ENCODE peak calls at places on chromosomes 6 and 20, in eight cellular contexts. One of them, this sample, is unnamed.

GRCh38 chr6:25962368-25963127 is at the start of gene TRIM38:
- DNase-seq in astrocyte of the spinal cord: peak
- DNase-seq in body of pancreas: peak
- DNase-seq in NB4: peak
- DNase-seq in endothelial cell: peak
- DNase-seq in A549: peak
- DNase-seq in left ventricle myocardium inferior: peak
- DNase-seq in neural crest cell: no peak
- DNase-seq in this sample: peak

GRCh38 chr6:37517411-37517812 is 17.7 kb upstream of the CCDC167 start:
- DNase-seq in endothelial cell: no peak
- DNase-seq in NB4: peak
- DNase-seq in neural crest cell: no peak
- DNase-seq in astrocyte of the spinal cord: no peak
- DNase-seq in body of pancreas: no peak
- DNase-seq in left ventricle myocardium inferior: no peak
- DNase-seq in A549: no peak
- DNase-seq in this sample: no peak

GRCh38 chr6:17012421-17013225 is 89.2 kb upstream of the STMND1 start:
- DNase-seq in NB4: no peak
- DNase-seq in A549: no peak
- DNase-seq in astrocyte of the spinal cord: peak
- DNase-seq in neural crest cell: no peak
- DNase-seq in left ventricle myocardium inferior: no peak
- DNase-seq in body of pancreas: no peak
- DNase-seq in endothelial cell: peak
- DNase-seq in this sample: no peak

GRCh38 chr20:51388227-51388626 is 154.3 kb downstream of the NFATC2 start:
- DNase-seq in NB4: no peak
- DNase-seq in A549: peak
- DNase-seq in left ventricle myocardium inferior: no peak
- DNase-seq in astrocyte of the spinal cord: peak
- DNase-seq in endothelial cell: no peak
- DNase-seq in neural crest cell: no peak
- DNase-seq in body of pancreas: no peak
- DNase-seq in this sample: no peak

GRCh38 chr6:168043848-168044415 is 35.1 kb downstream of the FRMD1 start:
- DNase-seq in astrocyte of the spinal cord: no peak
- DNase-seq in body of pancreas: no peak
- DNase-seq in left ventricle myocardium inferior: no peak
- DNase-seq in endothelial cell: no peak
- DNase-seq in neural crest cell: no peak
- DNase-seq in NB4: no peak
- DNase-seq in A549: no peak
- DNase-seq in this sample: no peak

GRCh38 chr6:16704706-16705402 is 56.4 kb downstream of the ATXN1 start:
- DNase-seq in A549: no peak
- DNase-seq in NB4: peak
- DNase-seq in endothelial cell: no peak
- DNase-seq in neural crest cell: no peak
- DNase-seq in left ventricle myocardium inferior: no peak
- DNase-seq in body of pancreas: no peak
- DNase-seq in astrocyte of the spinal cord: peak
- DNase-seq in this sample: no peak

GRCh38 chr6:162778603-162779002 is 50.8 kb downstream of the PACRG start:
- DNase-seq in endothelial cell: no peak
- DNase-seq in body of pancreas: no peak
- DNase-seq in A549: no peak
- DNase-seq in neural crest cell: no peak
- DNase-seq in NB4: no peak
- DNase-seq in left ventricle myocardium inferior: no peak
- DNase-seq in astrocyte of the spinal cord: no peak
- DNase-seq in this sample: no peak

GRCh38 chr6:34298941-34299340 is 50.1 kb upstream of the SMIM29 start:
- DNase-seq in astrocyte of the spinal cord: no peak
- DNase-seq in body of pancreas: no peak
- DNase-seq in neural crest cell: no peak
- DNase-seq in endothelial cell: no peak
- DNase-seq in left ventricle myocardium inferior: no peak
- DNase-seq in NB4: no peak
- DNase-seq in A549: no peak
- DNase-seq in this sample: no peak

GRCh38 chr6:116144590-116144989 is 18.7 kb upstream of the COL10A1 start:
- DNase-seq in neural crest cell: no peak
- DNase-seq in body of pancreas: no peak
- DNase-seq in endothelial cell: no peak
- DNase-seq in left ventricle myocardium inferior: no peak
- DNase-seq in NB4: peak
- DNase-seq in astrocyte of the spinal cord: peak
- DNase-seq in A549: no peak
- DNase-seq in this sample: no peak

GRCh38 chr20:45423700-45424099 is 7.8 kb downstream of the PIGT start:
- DNase-seq in A549: no peak
- DNase-seq in endothelial cell: no peak
- DNase-seq in left ventricle myocardium inferior: no peak
- DNase-seq in astrocyte of the spinal cord: no peak
- DNase-seq in neural crest cell: no peak
- DNase-seq in NB4: no peak
- DNase-seq in body of pancreas: no peak
- DNase-seq in this sample: no peak

GRCh38 chr20:41318271-41318649 is 729 bp upstream of the ZHX3 start:
- DNase-seq in left ventricle myocardium inferior: no peak
- DNase-seq in body of pancreas: no peak
- DNase-seq in neural crest cell: no peak
- DNase-seq in A549: no peak
- DNase-seq in endothelial cell: no peak
- DNase-seq in astrocyte of the spinal cord: peak
- DNase-seq in NB4: no peak
- DNase-seq in this sample: no peak

GRCh38 chr6:133671376-133671775 is 217.5 kb upstream of the TCF21 start:
- DNase-seq in astrocyte of the spinal cord: no peak
- DNase-seq in left ventricle myocardium inferior: no peak
- DNase-seq in endothelial cell: no peak
- DNase-seq in NB4: no peak
- DNase-seq in neural crest cell: no peak
- DNase-seq in A549: no peak
- DNase-seq in body of pancreas: no peak
- DNase-seq in this sample: no peak

GRCh38 chr20:44224651-44225050 is 14.1 kb upstream of the OSER1 start:
- DNase-seq in left ventricle myocardium inferior: no peak
- DNase-seq in A549: no peak
- DNase-seq in endothelial cell: no peak
- DNase-seq in neural crest cell: no peak
- DNase-seq in NB4: no peak
- DNase-seq in astrocyte of the spinal cord: no peak
- DNase-seq in body of pancreas: no peak
- DNase-seq in this sample: no peak

GRCh38 chr6:168212322-168212721 is 107.3 kb downstream of the DACT2 start:
- DNase-seq in neural crest cell: no peak
- DNase-seq in NB4: no peak
- DNase-seq in endothelial cell: no peak
- DNase-seq in astrocyte of the spinal cord: no peak
- DNase-seq in A549: no peak
- DNase-seq in body of pancreas: no peak
- DNase-seq in left ventricle myocardium inferior: no peak
- DNase-seq in this sample: no peak

GRCh38 chr20:35942243-35942642 is 12.1 kb downstream of the SCAND1 start:
- DNase-seq in left ventricle myocardium inferior: no peak
- DNase-seq in neural crest cell: no peak
- DNase-seq in body of pancreas: no peak
- DNase-seq in NB4: peak
- DNase-seq in astrocyte of the spinal cord: no peak
- DNase-seq in endothelial cell: no peak
- DNase-seq in A549: no peak
- DNase-seq in this sample: no peak

GRCh38 chr20:35950093-35950492 is 4.2 kb downstream of the SCAND1 start:
- DNase-seq in body of pancreas: no peak
- DNase-seq in A549: no peak
- DNase-seq in NB4: no peak
- DNase-seq in endothelial cell: no peak
- DNase-seq in astrocyte of the spinal cord: no peak
- DNase-seq in neural crest cell: no peak
- DNase-seq in left ventricle myocardium inferior: no peak
- DNase-seq in this sample: no peak

GRCh38 chr20:35944189-35944588 is 10.1 kb downstream of the SCAND1 start:
- DNase-seq in neural crest cell: no peak
- DNase-seq in left ventricle myocardium inferior: no peak
- DNase-seq in A549: no peak
- DNase-seq in endothelial cell: no peak
- DNase-seq in NB4: no peak
- DNase-seq in astrocyte of the spinal cord: no peak
- DNase-seq in body of pancreas: no peak
- DNase-seq in this sample: no peak

GRCh38 chr20:35947907-35948306 is 6.4 kb downstream of the SCAND1 start:
- DNase-seq in NB4: no peak
- DNase-seq in A549: no peak
- DNase-seq in astrocyte of the spinal cord: peak
- DNase-seq in endothelial cell: no peak
- DNase-seq in neural crest cell: no peak
- DNase-seq in body of pancreas: no peak
- DNase-seq in left ventricle myocardium inferior: no peak
- DNase-seq in this sample: no peak

GRCh38 chr20:35947489-35947888 is 6.8 kb downstream of the SCAND1 start:
- DNase-seq in A549: peak
- DNase-seq in endothelial cell: peak
- DNase-seq in astrocyte of the spinal cord: no peak
- DNase-seq in NB4: peak
- DNase-seq in left ventricle myocardium inferior: no peak
- DNase-seq in body of pancreas: peak
- DNase-seq in neural crest cell: no peak
- DNase-seq in this sample: no peak
- TF ChIP-seq CTCF in A549: peak
- TF ChIP-seq CTCF in endothelial cell: peak
- TF ChIP-seq CTCF in astrocyte of the spinal cord: peak
- TF ChIP-seq CTCF in NB4: peak
- TF ChIP-seq CTCF in left ventricle myocardium inferior: peak
- TF ChIP-seq CTCF in body of pancreas: no peak
- TF ChIP-seq CTCF in neural crest cell: peak
- TF ChIP-seq CTCF in this sample: no peak

DNA sequence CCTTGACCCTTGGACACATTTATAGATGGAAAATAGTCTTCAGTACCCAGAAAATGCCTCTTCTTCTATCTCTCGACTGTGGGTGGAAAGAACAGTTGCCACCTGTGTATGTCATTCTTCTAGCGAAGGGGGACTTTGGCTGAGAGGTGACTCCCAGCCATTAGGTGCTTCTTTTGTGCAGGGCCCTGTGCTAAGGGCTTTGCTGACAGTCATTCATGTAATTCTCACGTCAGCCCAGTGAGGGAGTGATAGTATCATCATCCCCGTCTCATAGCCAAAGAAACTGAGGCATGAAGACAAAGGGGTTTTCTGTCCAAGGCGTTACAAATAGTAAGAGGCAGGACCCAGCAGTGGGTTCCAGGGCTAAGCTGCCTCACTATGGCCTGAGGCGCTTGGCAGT is 160.8 kb downstream of the SCML4 start:
- DNase-seq in neural crest cell: no peak
- DNase-seq in left ventricle myocardium inferior: no peak
- DNase-seq in astrocyte of the spinal cord: no peak
- DNase-seq in body of pancreas: no peak
- DNase-seq in endothelial cell: no peak
- DNase-seq in NB4: no peak
- DNase-seq in A549: no peak
- DNase-seq in this sample: no peak
- TF ChIP-seq CTCF in neural crest cell: no peak
- TF ChIP-seq CTCF in left ventricle myocardium inferior: no peak
- TF ChIP-seq CTCF in astrocyte of the spinal cord: no peak
- TF ChIP-seq CTCF in body of pancreas: no peak
- TF ChIP-seq CTCF in endothelial cell: no peak
- TF ChIP-seq CTCF in NB4: no peak
- TF ChIP-seq CTCF in A549: no peak
- TF ChIP-seq CTCF in this sample: no peak

GRCh38 chr20:2026514-2026913 is 32.7 kb upstream of the PDYN start:
- DNase-seq in neural crest cell: no peak
- DNase-seq in body of pancreas: no peak
- DNase-seq in left ventricle myocardium inferior: no peak
- DNase-seq in astrocyte of the spinal cord: no peak
- DNase-seq in A549: no peak
- DNase-seq in endothelial cell: no peak
- DNase-seq in NB4: peak
- DNase-seq in this sample: no peak

GRCh38 chr20:2022163-2022562 is 28.3 kb upstream of the PDYN start:
- DNase-seq in NB4: peak
- DNase-seq in body of pancreas: no peak
- DNase-seq in left ventricle myocardium inferior: no peak
- DNase-seq in neural crest cell: no peak
- DNase-seq in A549: no peak
- DNase-seq in endothelial cell: no peak
- DNase-seq in astrocyte of the spinal cord: no peak
- DNase-seq in this sample: no peak

GRCh38 chr20:2026004-2026403 is 32.1 kb upstream of the PDYN start:
- DNase-seq in left ventricle myocardium inferior: no peak
- DNase-seq in endothelial cell: no peak
- DNase-seq in A549: no peak
- DNase-seq in neural crest cell: no peak
- DNase-seq in NB4: no peak
- DNase-seq in body of pancreas: no peak
- DNase-seq in astrocyte of the spinal cord: no peak
- DNase-seq in this sample: no peak

GRCh38 chr20:2023151-2023550 is 29.3 kb upstream of the PDYN start:
- DNase-seq in astrocyte of the spinal cord: no peak
- DNase-seq in A549: no peak
- DNase-seq in left ventricle myocardium inferior: no peak
- DNase-seq in neural crest cell: no peak
- DNase-seq in NB4: peak
- DNase-seq in body of pancreas: no peak
- DNase-seq in endothelial cell: no peak
- DNase-seq in this sample: no peak
- TF ChIP-seq CTCF in astrocyte of the spinal cord: no peak
- TF ChIP-seq CTCF in A549: no peak
- TF ChIP-seq CTCF in left ventricle myocardium inferior: no peak
- TF ChIP-seq CTCF in neural crest cell: no peak
- TF ChIP-seq CTCF in NB4: no peak
- TF ChIP-seq CTCF in body of pancreas: no peak
- TF ChIP-seq CTCF in endothelial cell: no peak
- TF ChIP-seq CTCF in this sample: no peak

DNA sequence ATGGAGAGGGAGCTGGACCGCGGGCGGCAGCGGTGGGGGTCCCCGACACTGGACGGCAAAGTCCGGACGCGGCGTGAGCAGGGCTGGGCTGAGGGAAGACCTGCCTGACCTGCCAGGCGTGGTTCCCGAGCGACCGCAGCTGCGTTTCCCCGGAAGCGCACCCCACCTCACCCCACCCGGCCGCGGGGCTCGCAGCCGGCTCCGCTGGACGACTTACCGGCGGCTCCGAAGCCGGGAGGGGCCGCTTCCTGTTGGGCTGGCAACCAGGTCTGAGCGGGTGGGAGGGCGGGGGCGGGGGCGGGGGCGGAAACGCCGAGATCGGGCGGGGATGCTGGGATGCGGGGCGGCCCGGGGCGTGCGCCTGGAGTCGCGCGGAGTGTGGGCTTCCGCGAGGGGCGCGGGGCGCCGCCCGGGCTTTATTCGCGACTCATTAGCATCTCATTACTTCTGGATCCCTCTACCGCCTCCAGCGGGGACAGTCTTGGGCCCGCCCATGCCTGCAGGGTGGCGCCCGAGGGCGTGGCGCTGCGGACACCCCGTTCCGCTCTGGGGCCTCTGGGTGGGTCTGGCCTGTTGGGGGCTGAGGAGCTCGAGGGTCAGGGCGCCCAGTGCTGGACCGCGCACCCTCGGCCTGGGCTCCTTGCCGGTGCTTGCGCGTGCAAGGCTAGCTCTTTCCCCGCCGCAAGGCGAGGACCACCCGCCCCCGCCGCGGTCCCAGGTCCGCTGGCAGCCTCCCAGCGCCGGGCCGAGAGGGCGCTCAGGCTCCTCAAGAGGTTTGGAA is at the start of gene MICAL1:
- DNase-seq in neural crest cell: peak
- DNase-seq in body of pancreas: peak
- DNase-seq in astrocyte of the spinal cord: peak
- DNase-seq in endothelial cell: peak
- DNase-seq in NB4: peak
- DNase-seq in A549: peak
- DNase-seq in left ventricle myocardium inferior: peak
- DNase-seq in this sample: no peak
- TF ChIP-seq CTCF in neural crest cell: peak
- TF ChIP-seq CTCF in body of pancreas: peak
- TF ChIP-seq CTCF in astrocyte of the spinal cord: peak
- TF ChIP-seq CTCF in endothelial cell: no peak
- TF ChIP-seq CTCF in NB4: peak
- TF ChIP-seq CTCF in A549: no peak
- TF ChIP-seq CTCF in left ventricle myocardium inferior: peak
- TF ChIP-seq CTCF in this sample: no peak

This sample was measured in omental fat pad.